ENCODE peak calls at places on chromosomes 6 and 20, in five cellular contexts. E, M, V, S and O are unnamed samples.

GRCh38 chr6:117545161-117545595 is 57.1 kb downstream of the GOPC start:
- DNase-seq in M (no peak), V (no peak), E (no peak), S (no peak), O (no peak)

GRCh38 chr6:2439632-2440031 is 194.2 kb upstream of the GMDS start:
- DNase-seq in M (no peak), E (no peak), S (no peak), V (no peak), O (no peak)

GRCh38 chr6:112241820-112242443 is 12.4 kb downstream of the LAMA4 start:
- DNase-seq in V (no peak), S (no peak), E (no peak), M (no peak), O (no peak)

GRCh38 chr6:150323205-150323604 is 45.6 kb upstream of the IYD start:
- DNase-seq in M (no peak), E (no peak), V (no peak), S (no peak), O (no peak)

GRCh38 chr20:48949304-48950170 is 28.0 kb downstream of the ARFGEF2 start:
- DNase-seq in E (peak), M (no peak), V (no peak), S (no peak), O (no peak)

GRCh38 chr6:73879466-73879865 is 183.5 kb downstream of the CD109 start:
- DNase-seq in E (no peak), S (no peak), M (no peak), V (no peak), O (no peak)

GRCh38 chr6:32069460-32069859 is 31.2 kb downstream of the CYP21A2 start:
- DNase-seq in M (no peak), E (no peak), V (no peak), S (no peak), O (no peak)

GRCh38 chr20:2890743-2891142 is 17.5 kb downstream of the PTPRA start:
- DNase-seq in V (no peak), S (no peak), E (no peak), M (no peak), O (no peak)

GRCh38 chr6:42627674-42628073 is 63.8 kb downstream of the UBR2 start:
- DNase-seq in V (no peak), M (no peak), E (no peak), S (peak), O (no peak)

GRCh38 chr6:90078513-90079289 is 184.4 kb downstream of the GJA10 start:
- DNase-seq in V (no peak), M (peak), S (no peak), E (no peak), O (no peak)

GRCh38 chr6:154993026-154993425 is 2.1 kb upstream of the TIAM2 start:
- DNase-seq in S (no peak), E (no peak), V (no peak), M (no peak), O (no peak)

GRCh38 chr20:60123652-60124051 is 165.4 kb downstream of the CDH26 start:
- DNase-seq in V (no peak), M (no peak), E (no peak), S (no peak), O (no peak)

GRCh38 chr6:10033223-10033829 is 381.5 kb downstream of the TFAP2A start:
- DNase-seq in E (no peak), M (no peak), S (no peak), V (no peak), O (no peak)

GRCh38 chr6:164911151-164911550 is 398.3 kb downstream of the C6orf118 start:
- DNase-seq in V (no peak), E (no peak), S (no peak), M (no peak), O (no peak)

GRCh38 chr6:148146717-148147116 is 195.9 kb upstream of the SASH1 start:
- DNase-seq in V (no peak), S (no peak), E (no peak), M (peak), O (no peak)

GRCh38 chr6:106973018-106973840 is 1.3 kb downstream of the CD24 start:
- DNase-seq in S (peak), E (peak), V (no peak), M (no peak), O (no peak)

GRCh38 chr6:117549606-117550005 is 52.7 kb downstream of the GOPC start:
- DNase-seq in E (no peak), V (no peak), S (no peak), M (no peak), O (no peak)

GRCh38 chr6:16205377-16206144 is 32.8 kb upstream of the GMPR start:
- DNase-seq in E (no peak), V (no peak), S (no peak), M (no peak), O (no peak)

GRCh38 chr6:3523288-3523670 is 66.4 kb upstream of the SLC22A23 start:
- DNase-seq in E (peak), M (no peak), V (no peak), S (peak), O (no peak)

GRCh38 chr20:46099491-46100287 is 9.9 kb upstream of the NCOA5 start:
- DNase-seq in M (no peak), V (peak), E (peak), S (no peak), O (no peak)

GRCh38 chr6:35497571-35498406 is 910 bp upstream of the TEAD3 start:
- DNase-seq in M (peak), V (no peak), S (peak), E (peak), O (no peak)

GRCh38 chr20:5843054-5843731 is 93.0 kb downstream of the SHLD1 start:
- DNase-seq in M (no peak), S (no peak), E (no peak), V (no peak), O (no peak)

GRCh38 chr6:38640216-38640909 is 634 bp upstream of the BTBD9 start:
- DNase-seq in V (no peak), S (no peak), E (peak), M (no peak), O (peak)

GRCh38 chr20:41300906-41301305 is 16.6 kb downstream of the ZHX3 start:
- DNase-seq in E (no peak), V (no peak), S (no peak), M (no peak), O (no peak)

GRCh38 chr20:34750484-34750883 is 46.3 kb downstream of the TP53INP2 start:
- DNase-seq in V (no peak), M (no peak), S (no peak), E (no peak), O (no peak)

GRCh38 chr6:131372535-131372934 is 200.5 kb upstream of the ARG1 start:
- DNase-seq in S (no peak), E (no peak), V (no peak), M (no peak), O (no peak)

GRCh38 chr6:146543211-146543939 is at the start of gene RAB32:
- DNase-seq in V (peak), M (no peak), E (peak), S (peak), O (no peak)

GRCh38 chr6:168577496-168577895 is 136.5 kb downstream of the SMOC2 start:
- DNase-seq in M (no peak), V (no peak), E (no peak), S (no peak), O (no peak)

GRCh38 chr6:161418458-161418945 is 144.6 kb upstream of the AGPAT4 start:
- DNase-seq in E (peak), M (no peak), V (peak), S (peak), O (no peak)

GRCh38 chr20:58109126-58109880 is 119.2 kb downstream of the ANKRD60 start:
- DNase-seq in S (no peak), V (no peak), E (no peak), M (no peak), O (no peak)

GRCh38 chr6:148974351-148974750 is 227.5 kb downstream of the UST start:
- DNase-seq in V (no peak), S (no peak), E (no peak), M (no peak), O (no peak)

GRCh38 chr6:68400396-68400795 is 234.7 kb upstream of the ADGRB3 start:
- DNase-seq in E (no peak), S (no peak), V (no peak), M (no peak), O (no peak)

GRCh38 chr20:25695532-25696383 is 895 bp downstream of the ZNF337 start:
- DNase-seq in M (no peak), E (peak), V (no peak), S (peak), O (no peak)

GRCh38 chr6:43869091-43869710 is 99.2 kb downstream of the VEGFA start:
- DNase-seq in V (no peak), E (no peak), S (no peak), M (no peak), O (no peak)

GRCh38 chr20:48102821-48103635 is 317.7 kb upstream of the SULF2 start:
- DNase-seq in M (no peak), E (no peak), V (peak), S (no peak), O (no peak)

GRCh38 chr6:42259841-42260395 is 42.3 kb upstream of the MRPS10 start:
- DNase-seq in V (no peak), M (no peak), E (no peak), S (no peak), O (no peak)

GRCh38 chr20:63891061-63892002 is 3.6 kb upstream of the DNAJC5 start:
- DNase-seq in V (peak), S (no peak), E (no peak), M (no peak), O (no peak)